ENCODE peak calls at places on chromosomes 3 and 15, in six cellular contexts. Y is CD8-positive, alpha-beta T cell; S is uterus; Q is PC-9; X is mucosa of descending colon; B is DND-41. L is an unnamed sample.

GRCh38 chr3:8020459-8020858 is 481.2 kb upstream of the LMCD1 start:
- DNase-seq in Q (no peak), Y (no peak), S (no peak), B (no peak), X (no peak), L (no peak)

GRCh38 chr3:63386568-63386967 is 108.5 kb downstream of the SYNPR start:
- DNase-seq in S (no peak), X (no peak), Y (no peak), B (no peak), Q (no peak), L (no peak)

GRCh38 chr15:66946578-66947164 is 118.7 kb upstream of the SMAD3 start:
- DNase-seq in Y (peak), B (peak), X (peak), Q (peak), S (peak), L (peak)

GRCh38 chr3:3109407-3110298 is 521 bp downstream of the IL5RA start:
- DNase-seq in Q (no peak), B (no peak), Y (no peak), S (no peak), X (no peak), L (no peak)

GRCh38 chr3:175605851-175606250 is 746.7 kb downstream of the NAALADL2 start:
- DNase-seq in S (no peak), Y (no peak), X (no peak), Q (no peak), B (no peak), L (no peak)

GRCh38 chr15:67468431-67468830 is 52.5 kb upstream of the C15orf61 start:
- DNase-seq in Y (no peak), B (no peak), Q (no peak), S (no peak), X (no peak), L (no peak)

GRCh38 chr3:62587169-62587568 is 213.8 kb upstream of the FEZF2 start:
- DNase-seq in X (no peak), Y (no peak), Q (no peak), S (no peak), B (no peak), L (no peak)

GRCh38 chr3:18049101-18049500 is 306.7 kb upstream of the TBC1D5 start:
- DNase-seq in S (no peak), Y (no peak), Q (no peak), B (no peak), X (no peak), L (no peak)

GRCh38 chr15:78100886-78101285 is 8.5 kb downstream of the SH2D7 start:
- DNase-seq in B (no peak), Y (no peak), X (no peak), S (no peak), Q (no peak), L (no peak)

GRCh38 chr15:38707802-38708671 is 143.4 kb upstream of the RASGRP1 start:
- DNase-seq in B (peak), Q (no peak), S (peak), Y (no peak), X (no peak), L (peak)

GRCh38 chr3:162141232-162141631 is 644.6 kb downstream of the OTOL1 start:
- DNase-seq in Y (no peak), X (no peak), Q (no peak), S (no peak), B (no peak), L (no peak)

GRCh38 chr3:195106418-195106906 is 164.5 kb downstream of the XXYLT1 start:
- DNase-seq in Q (no peak), Y (peak), S (peak), X (peak), B (peak), L (no peak)

GRCh38 chr3:194075802-194076460 is 60.0 kb upstream of the HES1 start:
- DNase-seq in X (no peak), Y (no peak), B (no peak), S (no peak), Q (peak), L (no peak)

GRCh38 chr15:22888120-22888859 is 49.8 kb downstream of the NIPA2 start:
- DNase-seq in S (no peak), Q (no peak), Y (no peak), B (no peak), X (no peak), L (no peak)

GRCh38 chr15:37102315-37103021 is 2.1 kb upstream of the MEIS2 start:
- DNase-seq in Y (no peak), X (no peak), Q (no peak), B (no peak), S (peak), L (no peak)

GRCh38 chr15:25668236-25668635 is 194.9 kb downstream of the ATP10A start:
- DNase-seq in X (no peak), B (no peak), Y (no peak), S (no peak), Q (no peak), L (no peak)

GRCh38 chr15:62594017-62594416 is 428.9 kb upstream of the C2CD4B start:
- DNase-seq in S (no peak), Y (no peak), Q (peak), B (no peak), X (no peak), L (no peak)

GRCh38 chr3:64612916-64613526 is 74.8 kb downstream of the ADAMTS9 start:
- DNase-seq in Y (no peak), Q (no peak), B (no peak), S (no peak), X (no peak), L (no peak)

GRCh38 chr3:42001777-42002176 is 39.9 kb upstream of the ULK4 start:
- DNase-seq in X (no peak), Y (no peak), B (no peak), S (no peak), Q (no peak), L (no peak)

GRCh38 chr3:68049781-68050180 is 395.4 kb upstream of the SUCLG2 start:
- DNase-seq in Y (no peak), S (no peak), B (no peak), X (no peak), Q (no peak), L (no peak)

GRCh38 chr3:57942872-57943283 is 65.3 kb upstream of the FLNB start:
- DNase-seq in X (no peak), Y (no peak), S (no peak), Q (peak), B (no peak), L (no peak)

GRCh38 chr3:151918253-151919029 is 45.0 kb downstream of the SUCNR1 start:
- DNase-seq in Y (no peak), Q (peak), B (no peak), S (no peak), X (no peak), L (peak)

GRCh38 chr15:20272422-20273184 is 269.0 kb downstream of the GOLGA6L6 start:
- DNase-seq in X (peak), B (no peak), S (no peak), Q (no peak), Y (no peak), L (no peak)

GRCh38 chr15:48472756-48473155 is 141.5 kb downstream of the DUT start:
- DNase-seq in B (no peak), X (no peak), S (no peak), Y (no peak), Q (no peak), L (no peak)

GRCh38 chr3:32283304-32283703 is 44.8 kb downstream of the CMTM8 start:
- DNase-seq in S (no peak), B (no peak), Y (no peak), X (no peak), Q (no peak), L (no peak)

GRCh38 chr3:38168151-38168987 is 3.0 kb downstream of the OXSR1 start:
- DNase-seq in B (no peak), Y (no peak), S (no peak), X (no peak), Q (peak), L (no peak)

GRCh38 chr15:70775160-70775559 is 11.8 kb upstream of the UACA start:
- DNase-seq in B (no peak), Q (peak), X (no peak), S (no peak), Y (no peak), L (no peak)

GRCh38 chr3:54206874-54207273 is 84.5 kb downstream of the CACNA2D3 start:
- DNase-seq in Q (no peak), B (no peak), X (no peak), S (no peak), Y (no peak), L (no peak)

GRCh38 chr15:101501703-101502373 is 12.3 kb upstream of the PCSK6 start:
- DNase-seq in B (peak), Q (no peak), S (no peak), Y (peak), X (peak), L (no peak)

GRCh38 chr15:43285609-43286037 is 18.9 kb upstream of the TGM5 start:
- DNase-seq in X (no peak), Q (peak), Y (peak), B (peak), S (peak), L (peak)

GRCh38 chr3:90145094-90145810 is 1037.8 kb downstream of the EPHA3 start:
- DNase-seq in Q (no peak), Y (no peak), B (no peak), S (no peak), X (no peak), L (no peak)

GRCh38 chr3:13879102-13879945 is 547 bp downstream of the WNT7A start:
- DNase-seq in S (peak), B (no peak), Q (peak), Y (no peak), X (no peak), L (no peak)

GRCh38 chr15:40338921-40339620 is 1.7 kb downstream of the CCDC9B start:
- DNase-seq in Y (no peak), B (no peak), Q (peak), X (peak), S (peak), L (no peak)

GRCh38 chr3:154243353-154243752 is 80.9 kb downstream of the DHX36 start:
- DNase-seq in Q (peak), S (no peak), B (no peak), Y (no peak), X (no peak), L (no peak)

GRCh38 chr15:68301300-68301699 is 23.8 kb downstream of the FEM1B start:
- DNase-seq in X (no peak), Q (no peak), B (no peak), Y (no peak), S (peak), L (no peak)

GRCh38 chr15:78427985-78428384 is 10.0 kb upstream of the IREB2 start:
- DNase-seq in Q (no peak), S (no peak), B (no peak), Y (no peak), X (no peak), L (no peak)

DNA sequence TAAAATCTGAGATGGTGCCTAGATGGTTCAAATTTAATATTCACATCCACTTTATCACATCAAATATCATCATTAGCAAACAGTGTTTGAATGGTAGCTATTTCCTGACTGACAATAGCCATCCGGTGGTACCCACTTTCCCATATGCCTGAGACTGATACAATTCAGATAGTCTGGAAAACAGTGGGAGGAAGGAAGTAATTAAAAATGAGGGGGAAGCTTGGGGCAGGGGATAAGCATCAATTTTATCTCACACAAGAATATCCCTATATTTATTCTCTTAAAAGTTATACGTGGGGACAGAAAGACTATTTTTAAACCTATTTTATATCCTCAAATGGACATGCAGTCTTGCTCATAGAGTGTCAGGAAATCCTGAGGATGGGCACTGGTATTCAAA is 122.5 kb upstream of the GAP43 start:
- DNase-seq in X (no peak), S (no peak), B (no peak), Y (no peak), Q (no peak), L (no peak)
- H3K4me3 ChIP-seq in X (no peak), S (no peak), B (no peak), Y (no peak), Q (no peak), L (no peak)

GRCh38 chr3:157111578-157111977 is 48.4 kb downstream of the CCNL1 start:
- DNase-seq in Y (no peak), X (no peak), Q (no peak), B (no peak), S (no peak), L (no peak)

GRCh38 chr3:157116017-157116416 is 43.9 kb downstream of the CCNL1 start:
- DNase-seq in Y (no peak), S (no peak), Q (peak), B (no peak), X (no peak), L (no peak)

GRCh38 chr3:157112536-157112935 is 47.4 kb downstream of the CCNL1 start:
- DNase-seq in X (no peak), Q (no peak), B (no peak), S (no peak), Y (no peak), L (no peak)

GRCh38 chr3:157115069-157116006 is 44.6 kb downstream of the CCNL1 start:
- DNase-seq in X (no peak), Y (no peak), S (no peak), Q (peak), B (no peak), L (no peak)

DNA sequence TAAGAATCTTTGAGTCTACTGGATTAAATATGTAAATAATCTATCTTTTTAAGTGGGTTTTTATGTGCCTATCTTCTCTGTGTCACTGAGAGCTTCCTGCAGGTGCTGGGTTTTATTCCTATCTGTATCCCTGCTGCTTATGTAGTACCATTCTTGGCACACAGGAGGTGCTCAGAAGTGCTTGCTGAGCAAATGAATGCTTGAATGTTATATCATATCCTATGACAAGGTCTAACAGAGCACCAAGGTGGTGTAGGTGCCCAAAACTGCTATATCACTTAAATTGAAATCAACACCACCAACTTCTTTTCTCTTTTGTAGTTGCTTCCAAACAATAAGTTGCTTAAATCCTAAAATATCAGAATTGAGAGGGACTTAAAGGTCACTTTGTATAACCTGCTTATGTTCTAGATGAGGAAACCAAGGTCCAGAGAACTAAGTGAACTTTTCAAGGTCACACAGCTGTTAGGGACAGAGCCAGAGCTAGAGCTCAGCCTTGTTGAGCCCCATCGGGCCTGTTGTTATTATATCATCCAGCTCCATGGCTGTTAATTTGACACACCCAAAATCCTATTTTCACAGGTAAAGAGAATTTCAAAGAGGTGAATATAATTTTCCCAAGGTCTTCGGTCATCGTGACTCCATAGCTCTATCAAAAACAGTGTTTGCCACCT is 46.0 kb downstream of the CCNL1 start:
- DNase-seq in Y (no peak), Q (no peak), S (no peak), B (no peak), X (no peak), L (no peak)
- TF ChIP-seq CTCF in Y (no peak), Q (peak), S (no peak), B (peak), X (no peak), L (peak)

GRCh38 chr3:177154733-177155132 is 42.5 kb downstream of the TBL1XR1 start:
- DNase-seq in X (no peak), Y (no peak), B (no peak), Q (no peak), S (no peak), L (no peak)

GRCh38 chr3:177146646-177147045 is 50.6 kb downstream of the TBL1XR1 start:
- DNase-seq in Q (no peak), S (no peak), X (no peak), B (no peak), Y (no peak), L (no peak)

GRCh38 chr3:177150218-177150916 is 46.9 kb downstream of the TBL1XR1 start:
- DNase-seq in S (no peak), B (no peak), Q (no peak), Y (no peak), X (no peak), L (no peak)

GRCh38 chr3:177147790-177148189 is 49.5 kb downstream of the TBL1XR1 start:
- DNase-seq in S (no peak), Y (no peak), Q (no peak), B (no peak), X (no peak), L (no peak)

GRCh38 chr3:177150970-177151627 is 46.2 kb downstream of the TBL1XR1 start:
- DNase-seq in X (no peak), Q (peak), S (no peak), Y (no peak), B (no peak), L (no peak)
- H3K4me3 ChIP-seq in X (no peak), Q (no peak), S (no peak), Y (no peak), B (no peak), L (no peak)

GRCh38 chr3:128369881-128370642 is 96.6 kb downstream of the DNAJB8 start:
- DNase-seq in B (peak), X (peak), Q (peak), S (no peak), Y (no peak), L (no peak)
- TF ChIP-seq CTCF in B (no peak), X (no peak), Q (no peak), S (no peak), Y (no peak), L (peak)

GRCh38 chr3:12797124-12797891 is 828 bp downstream of the CAND2 start:
- DNase-seq in X (no peak), Q (no peak), Y (no peak), S (peak), B (peak), L (no peak)
- H3K4me3 ChIP-seq in X (no peak), Q (no peak), Y (no peak), S (peak), B (peak), L (no peak)